ENCODE peak calls at places on chromosomes 13 and 19, in seven cellular contexts. Y is sigmoid colon, D is ovary, T is HCT116, U is testis, C is suprapubic skin, K is breast epithelium. R is an unnamed sample.
A peak's percentile ranks its signal among the peaks of the same experiment; 100 is the strongest.

GRCh38 chr13:94481966-94482365 is 2.5 kb upstream of the DCT start:
- DNase-seq in D (no peak), T (no peak), Y (no peak), U (no peak), C (no peak), K (no peak), R (peak; percentile 27)

GRCh38 chr19:54696117-54696548 is 28.1 kb upstream of the KIR3DL3 start:
- DNase-seq in C (no peak), K (no peak), U (no peak), Y (no peak), D (no peak), T (no peak), R (no peak)

GRCh38 chr13:111005808-111006494 is 91.1 kb upstream of the ANKRD10 start:
- DNase-seq in U (peak; percentile 66), D (peak; percentile 59), C (no peak), T (no peak), K (no peak), Y (peak; percentile 78), R (no peak)

GRCh38 chr13:97240789-97241734 is 18.9 kb downstream of the MBNL2 start:
- DNase-seq in U (no peak), Y (no peak), C (no peak), K (no peak), T (no peak), D (no peak), R (no peak)

GRCh38 chr19:38386968-38387549 is 775 bp downstream of the GGN start:
- DNase-seq in C (peak; percentile 80), Y (no peak), U (no peak), K (no peak), T (no peak), D (peak; percentile 48), R (no peak)

GRCh38 chr19:23774156-23774971 is 15.7 kb upstream of the ZNF681 start:
- DNase-seq in D (no peak), Y (no peak), C (no peak), K (no peak), U (no peak), T (no peak), R (peak; percentile 63)

GRCh38 chr13:60990032-60990733 is 425.5 kb downstream of the PCDH20 start:
- DNase-seq in K (no peak), D (no peak), T (no peak), C (no peak), Y (no peak), U (no peak), R (no peak)

GRCh38 chr19:46963093-46963734 is 56.4 kb upstream of the NPAS1 start:
- DNase-seq in K (no peak), C (no peak), T (no peak), D (no peak), Y (no peak), U (no peak), R (no peak)

DNA sequence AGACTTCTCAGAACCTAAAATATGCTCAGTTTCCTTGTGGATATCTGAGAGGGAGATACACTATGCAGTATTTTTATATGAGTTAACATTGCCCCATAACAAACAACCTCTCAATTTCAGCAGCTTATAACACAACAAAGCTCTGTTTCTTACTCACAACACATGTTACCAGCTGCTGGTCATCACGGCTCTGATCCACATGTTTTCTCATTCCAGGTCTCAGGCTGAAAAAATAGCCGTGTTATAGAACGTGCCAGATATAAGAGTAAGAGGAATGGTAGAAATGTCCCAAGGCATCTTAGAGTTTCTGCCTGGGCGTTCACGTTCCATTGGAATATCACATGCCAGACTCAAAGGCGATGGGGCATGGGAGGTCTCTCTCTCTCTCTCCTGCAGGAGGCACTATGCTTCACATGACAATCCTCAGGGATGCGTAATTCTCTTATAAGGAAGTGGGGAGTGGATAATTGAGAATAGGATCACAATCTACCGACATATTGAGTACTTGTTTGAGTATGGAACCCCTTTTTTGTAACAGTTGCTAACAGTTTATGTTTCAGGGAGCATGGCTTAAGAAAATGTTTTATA is 246.6 kb downstream of the NHLRC3 start:
- DNase-seq in C (no peak), T (no peak), Y (no peak), D (no peak), K (no peak), U (no peak), R (no peak)
- TF ChIP-seq CTCF in C (no peak), T (no peak), Y (no peak), D (no peak), K (no peak), U (no peak), R (no peak)

DNA sequence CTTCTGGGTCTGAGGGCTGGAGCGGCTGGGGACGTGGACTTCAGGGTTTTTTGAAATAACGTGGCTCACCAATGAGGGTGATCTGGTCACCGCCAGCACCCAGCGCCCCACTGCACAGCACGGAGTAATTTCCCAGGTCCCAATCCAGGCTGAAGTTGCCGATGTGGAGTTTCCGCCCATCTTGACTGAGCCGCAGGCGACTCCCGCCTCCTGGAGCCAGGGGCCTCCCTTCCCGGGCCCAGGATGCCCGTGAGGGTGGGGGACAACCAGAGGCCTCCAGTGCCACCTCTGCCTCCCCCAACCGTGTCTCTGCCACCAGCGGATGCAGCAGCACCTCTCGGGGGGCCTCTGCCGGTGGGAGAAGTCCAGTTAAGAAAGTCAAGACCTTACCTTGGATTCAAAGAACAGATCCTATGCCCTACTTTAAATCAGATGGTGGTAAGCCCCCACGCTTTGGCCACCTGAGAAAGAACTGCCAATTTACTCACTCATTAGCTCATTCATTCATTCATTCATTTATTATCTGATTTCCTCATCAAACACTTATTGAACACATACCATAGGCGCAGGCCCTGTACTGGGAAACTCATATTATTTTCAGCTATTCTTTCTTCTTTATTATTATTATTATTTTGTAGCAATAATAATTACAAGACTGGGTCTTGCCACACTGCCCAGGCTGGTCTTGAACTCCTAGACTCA is 3.9 kb downstream of the VSIG10L start:
- DNase-seq in D (no peak), T (no peak), Y (no peak), U (no peak), C (no peak), K (no peak), R (no peak)
- H3K4me3 ChIP-seq in D (no peak overlapping the region), T (peak overlapping the region; percentile 67), Y (no peak overlapping the region), U (no peak overlapping the region), C (no peak overlapping the region), K (no peak overlapping the region), R (no peak overlapping the region)

GRCh38 chr19:48696353-48697010 is 711 bp downstream of the FUT2 start:
- DNase-seq in K (no peak), C (no peak), T (no peak), U (no peak), D (no peak), Y (no peak), R (no peak)

GRCh38 chr19:48698046-48698445 is 2.3 kb downstream of the FUT2 start:
- DNase-seq in T (no peak), U (peak; percentile 69), Y (no peak), K (no peak), D (no peak), C (no peak), R (no peak)

GRCh38 chr19:48695743-48696352 is at the start of gene FUT2:
- DNase-seq in T (no peak), C (no peak), U (no peak), Y (no peak), D (no peak), K (no peak), R (no peak)
- TF ChIP-seq POLR2A in T (peak; percentile 45), C (no peak), U (no peak), Y (peak; percentile 86), D (no peak), K (no peak), R (no peak)

DNA sequence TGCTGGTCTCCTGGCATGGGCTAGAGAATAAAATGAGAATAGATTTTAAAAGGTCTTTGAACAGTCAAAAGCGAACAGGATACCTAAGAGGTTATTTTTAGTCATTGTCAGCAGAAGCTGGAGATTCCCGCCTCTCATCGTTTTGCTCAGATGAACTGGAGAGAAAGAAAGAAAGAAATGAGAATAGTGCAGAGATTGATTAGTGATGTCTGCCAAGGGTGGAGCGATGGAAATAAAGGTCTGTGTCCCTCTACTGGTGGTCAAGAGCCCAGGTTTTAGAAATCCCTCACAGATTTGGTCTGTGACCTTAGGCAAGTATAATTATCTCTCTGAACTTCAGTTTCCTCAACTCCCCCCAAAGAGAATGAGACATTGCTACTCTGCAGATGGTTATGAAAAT is 5.4 kb downstream of the NCAN start:
- DNase-seq in T (peak; percentile 75), U (no peak), C (no peak), Y (no peak), K (no peak), D (no peak), R (no peak)
- TF ChIP-seq CTCF in T (no peak), U (no peak), C (no peak), Y (no peak), K (no peak), D (no peak), R (no peak)

GRCh38 chr13:50236898-50237318 is 221.7 kb downstream of the KCNRG start:
- DNase-seq in T (no peak), U (no peak), C (no peak), K (no peak), Y (no peak), D (no peak), R (no peak)
- H3K4me3 ChIP-seq in T (no peak overlapping the region), U (no peak overlapping the region), C (no peak overlapping the region), K (no peak overlapping the region), Y (no peak overlapping the region), D (no peak overlapping the region), R (no peak overlapping the region)

DNA sequence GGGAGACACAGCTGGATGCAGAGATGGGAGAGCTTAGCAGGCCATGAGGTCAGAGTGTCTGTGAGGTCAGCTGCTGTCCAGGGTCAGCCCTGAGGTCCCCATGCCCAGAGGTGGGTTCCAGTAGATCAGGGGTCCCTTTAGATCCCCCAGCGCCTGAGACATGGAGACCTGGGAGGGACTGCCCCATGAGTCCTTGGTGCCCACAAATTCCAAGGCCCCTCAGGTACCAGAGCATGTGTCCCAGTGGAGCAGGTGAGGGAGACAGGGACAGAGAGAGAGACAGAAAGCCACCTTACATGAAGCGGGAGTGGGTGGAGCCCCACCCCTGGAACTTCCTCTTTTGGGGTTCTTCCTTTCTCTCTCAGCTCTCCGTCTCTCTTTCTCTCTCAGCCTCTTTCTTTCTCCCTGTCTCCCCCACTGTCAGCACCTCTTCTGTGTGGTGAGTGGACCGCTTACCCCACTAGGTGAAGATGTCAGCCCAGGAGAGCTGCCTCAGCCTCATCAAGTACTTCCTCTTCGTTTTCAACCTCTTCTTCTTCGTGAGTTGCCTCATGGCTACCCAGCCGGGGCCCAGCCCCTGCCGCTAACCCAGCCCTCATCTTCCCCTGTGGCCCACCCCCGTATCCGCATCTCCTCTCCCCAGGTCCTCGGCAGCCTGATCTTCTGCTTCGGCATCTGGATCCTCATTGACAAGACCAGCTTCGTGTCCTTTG is at the start of gene CD37:
- DNase-seq in D (no peak), C (no peak), K (peak; percentile 49), Y (no peak), U (no peak), T (no peak), R (no peak)
- TF ChIP-seq POLR2A in D (no peak), C (no peak), K (no peak), Y (no peak), U (no peak), T (no peak), R (no peak)

GRCh38 chr19:40744554-40745401 is 5.5 kb downstream of the ACTMAP start:
- DNase-seq in D (no peak), U (no peak), C (no peak), Y (no peak), K (no peak), T (no peak), R (no peak)
- TF ChIP-seq CTCF in D (no peak), U (no peak), C (no peak), Y (no peak), K (no peak), T (no peak), R (no peak)

R was measured in lower leg skin.